ENCODE peak calls at places on chromosome 21, in eight cellular contexts. X is fibroblast of lung; B is epithelial cell of esophagus; L is aorta; G is naive thymus-derived CD4-positive, alpha-beta T cell; E is brain microvascular endothelial cell; S is IMR-90; A is pancreas. M is an unnamed sample.

GRCh38 chr21:16193758-16194606 is 464.2 kb downstream of the USP25 start:
- DNase-seq in X (peak; percentile 93), B (peak; percentile 83), L (no peak), G (peak; percentile 25), E (peak; percentile 80), S (peak; percentile 79), A (no peak), M (peak; percentile 58)

GRCh38 chr21:16302851-16303282 is 573.1 kb downstream of the USP25 start:
- DNase-seq in X (peak; percentile 95), B (no peak), L (no peak), G (no peak), E (peak; percentile 89), S (peak; percentile 12), A (no peak), M (no peak)

GRCh38 chr21:29217818-29218252 is 80.9 kb upstream of the BACH1 start:
- DNase-seq in X (peak; percentile 97), B (peak; percentile 97), L (no peak), G (no peak), E (peak; percentile 93), S (peak; percentile 99), A (no peak), M (no peak)

GRCh38 chr21:35086357-35086756 is 37.3 kb upstream of the RUNX1 start:
- DNase-seq in X (peak; percentile 65), B (peak; percentile 87), L (no peak), G (no peak), E (peak; percentile 34), S (peak; percentile 54), A (no peak), M (no peak)

GRCh38 chr21:44299458-44300261 is at the start of gene PFKL:
- DNase-seq in X (peak; percentile 36), B (peak; percentile 59), L (peak; percentile 88), G (peak; percentile 49), E (peak; percentile 22), S (peak; percentile 20), A (peak; percentile 66), M (peak; percentile 79)

GRCh38 chr21:16258834-16259611 is 529.2 kb downstream of the USP25 start:
- DNase-seq in X (no peak), B (peak; percentile 9), L (no peak), G (no peak), E (no peak), S (no peak), A (no peak), M (no peak)

GRCh38 chr21:43585924-43586411 is 73.3 kb downstream of the HSF2BP start:
- DNase-seq in X (peak; percentile 100), B (peak; percentile 99), L (no peak), G (no peak), E (peak; percentile 99), S (peak; percentile 98), A (peak; percentile 64), M (no peak)

GRCh38 chr21:28745131-28746055 is 247.3 kb downstream of the LTN1 start:
- DNase-seq in X (peak; percentile 85), B (peak; percentile 87), L (peak; percentile 84), G (peak; percentile 67), E (peak; percentile 75), S (peak; percentile 94), A (peak; percentile 68), M (peak; percentile 66)

GRCh38 chr21:16154961-16155360 is 425.2 kb downstream of the USP25 start:
- DNase-seq in X (no peak), B (no peak), L (no peak), G (no peak), E (no peak), S (no peak), A (no peak), M (no peak)

GRCh38 chr21:44006017-44006624 is 6.0 kb upstream of the TRAPPC10 start:
- DNase-seq in X (peak; percentile 98), B (peak; percentile 81), L (no peak), G (no peak), E (peak; percentile 96), S (peak; percentile 90), A (no peak), M (no peak)

GRCh38 chr21:32819702-32820101 is 48.1 kb upstream of the PAXBP1 start:
- DNase-seq in X (peak; percentile 85), B (peak; percentile 11), L (no peak), G (no peak), E (peak; percentile 63), S (peak; percentile 87), A (no peak), M (no peak)

GRCh38 chr21:43865471-43866181 is 603 bp downstream of the AGPAT3 start:
- DNase-seq in X (peak; percentile 26), B (peak; percentile 31), L (peak; percentile 88), G (peak; percentile 58), E (no peak), S (peak; percentile 15), A (peak; percentile 40), M (peak; percentile 53)

GRCh38 chr21:43703068-43703880 is 15.7 kb upstream of the PDXK start:
- DNase-seq in X (peak; percentile 74), B (peak; percentile 72), L (no peak), G (no peak), E (peak; percentile 69), S (peak; percentile 68), A (peak; percentile 52), M (peak; percentile 71)

GRCh38 chr21:31505975-31506374 is 153.5 kb upstream of the SOD1 start:
- DNase-seq in X (no peak), B (no peak), L (no peak), G (peak; percentile 12), E (no peak), S (no peak), A (no peak), M (no peak)

DNA sequence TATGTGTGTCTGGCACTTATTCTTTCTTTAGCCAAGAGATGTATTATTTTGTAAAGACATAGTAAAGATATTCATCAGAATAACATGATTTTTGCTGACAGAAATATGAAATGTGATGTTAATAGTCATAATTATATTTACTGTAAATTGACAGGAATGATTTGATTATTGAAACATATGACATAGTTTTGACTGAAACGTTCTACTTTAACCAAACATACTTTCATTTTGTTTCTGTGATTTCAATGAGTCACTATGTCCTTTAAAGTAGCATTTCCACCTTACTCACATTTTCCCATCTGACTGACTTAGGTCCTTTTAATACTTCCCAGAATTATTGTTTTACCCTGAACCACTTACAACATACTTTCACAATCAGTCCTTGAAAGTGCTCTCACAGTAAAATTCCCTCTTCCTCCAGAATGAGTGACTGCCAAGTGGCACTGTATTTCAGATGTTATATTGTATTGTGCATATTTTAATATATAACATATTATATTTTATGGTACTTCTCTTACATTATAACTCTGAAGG is 437.9 kb downstream of the NCAM2 start:
- DNase-seq in X (peak; percentile 71), B (no peak), L (no peak), G (no peak), E (no peak), S (peak; percentile 49), A (no peak), M (no peak)
- H3K4me3 ChIP-seq in X (no peak overlapping the region), B (no peak overlapping the region), L (no peak overlapping the region), G (no peak overlapping the region), E (no peak overlapping the region), S (no peak overlapping the region), A (no peak overlapping the region), M (no peak overlapping the region)

DNA sequence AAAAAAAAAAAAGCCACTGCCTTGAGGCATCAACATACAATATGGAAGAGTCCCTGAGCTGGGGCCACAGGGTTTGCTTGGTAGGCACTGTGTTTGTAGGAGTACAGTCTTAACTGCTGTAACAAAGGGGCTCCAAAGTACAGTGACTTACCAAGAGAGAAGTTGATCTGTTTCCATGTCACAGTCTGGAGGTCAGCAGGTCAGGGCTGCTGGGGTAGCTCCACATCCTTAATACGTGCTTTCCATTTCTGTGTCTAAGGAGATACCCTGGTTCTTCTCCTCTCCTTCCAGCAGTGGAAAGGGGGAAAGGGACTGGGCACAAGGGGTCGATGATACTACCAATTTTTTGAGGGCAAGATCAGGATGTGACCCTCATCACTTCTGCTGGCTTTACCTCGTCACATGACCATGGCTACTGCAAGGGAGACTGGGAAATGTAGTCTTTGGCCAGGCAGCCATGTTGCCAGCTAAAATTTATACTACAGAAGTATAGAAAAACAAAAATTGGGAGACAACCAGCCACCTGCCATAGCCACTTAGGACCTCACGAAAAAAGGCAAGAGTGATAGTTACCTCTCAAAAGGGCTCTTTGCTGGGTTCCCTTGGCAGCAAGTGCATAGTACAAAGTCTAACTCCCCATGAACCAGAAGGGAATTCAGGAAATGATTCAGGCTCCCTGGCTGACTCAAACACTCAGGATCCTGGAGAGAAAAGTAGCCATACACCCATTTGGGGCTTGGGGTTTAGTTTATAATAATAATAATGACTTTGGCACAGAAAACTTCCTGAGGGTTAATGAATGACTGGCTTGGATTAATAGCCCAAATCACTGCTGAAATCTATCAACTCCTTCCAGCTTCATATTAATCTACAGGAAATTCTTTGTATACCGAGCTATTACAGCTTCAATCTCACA is 52.7 kb upstream of the ATP5PO start:
- DNase-seq in X (peak; percentile 94), B (peak; percentile 68), L (no peak), G (no peak), E (peak; percentile 64), S (peak; percentile 64), A (no peak), M (no peak)
- H3K4me3 ChIP-seq in X (no peak overlapping the region), B (no peak overlapping the region), L (no peak overlapping the region), G (no peak overlapping the region), E (no peak overlapping the region), S (no peak overlapping the region), A (no peak overlapping the region), M (no peak overlapping the region)

GRCh38 chr21:26067836-26068401 is 102.7 kb downstream of the APP start:
- DNase-seq in X (no peak), B (no peak), L (no peak), G (peak; percentile 18), E (no peak), S (no peak), A (no peak), M (no peak)

GRCh38 chr21:26072891-26073615 is 97.5 kb downstream of the APP start:
- DNase-seq in X (peak; percentile 92), B (peak; percentile 24), L (no peak), G (no peak), E (peak; percentile 87), S (peak; percentile 87), A (no peak), M (no peak)

GRCh38 chr21:26068776-26069175 is 101.8 kb downstream of the APP start:
- DNase-seq in X (no peak), B (no peak), L (no peak), G (no peak), E (no peak), S (no peak), A (no peak), M (no peak)

GRCh38 chr21:26070121-26070520 is 100.4 kb downstream of the APP start:
- DNase-seq in X (no peak), B (no peak), L (no peak), G (no peak), E (no peak), S (no peak), A (no peak), M (no peak)

GRCh38 chr21:26070822-26071425 is 99.6 kb downstream of the APP start:
- DNase-seq in X (peak; percentile 55), B (peak; percentile 29), L (no peak), G (peak; percentile 51), E (peak; percentile 48), S (peak; percentile 45), A (no peak), M (no peak)
- H3K4me3 ChIP-seq in X (peak overlapping the region; percentile 33), B (no peak overlapping the region), L (no peak overlapping the region), G (peak overlapping the region; percentile 24), E (no peak overlapping the region), S (peak overlapping the region; percentile 8), A (no peak overlapping the region), M (peak overlapping the region; percentile 8)

DNA sequence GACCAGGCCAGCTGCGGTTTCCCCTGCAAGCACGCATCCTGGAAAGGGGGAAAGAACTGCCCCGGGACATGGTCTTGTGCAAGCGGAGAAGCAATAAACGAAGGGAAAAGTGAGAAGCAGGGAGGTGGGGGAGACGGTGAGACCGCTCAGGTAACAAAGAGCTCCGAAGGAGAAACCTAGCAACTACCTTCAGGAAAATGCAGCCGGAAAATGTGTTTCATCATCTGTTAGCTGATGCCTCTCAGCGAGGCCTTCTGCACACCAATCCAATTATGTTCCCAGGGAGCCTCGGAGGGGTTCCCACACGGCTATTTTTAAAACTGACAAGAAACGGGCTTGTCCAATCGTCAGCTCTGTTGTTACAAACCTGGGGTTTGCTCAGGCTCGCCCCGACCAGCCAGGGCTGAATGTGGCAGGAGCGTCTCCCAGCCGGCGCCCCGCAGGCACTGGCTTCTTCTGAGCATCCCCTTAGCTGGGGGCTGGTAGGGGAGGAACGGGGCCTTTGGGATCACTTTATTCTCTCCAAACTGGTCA is 3.4 kb downstream of the RIPK4 start:
- DNase-seq in X (no peak), B (peak; percentile 93), L (peak; percentile 51), G (no peak), E (no peak), S (no peak), A (no peak), M (peak; percentile 5)
- H3K4me3 ChIP-seq in X (no peak overlapping the region), B (peak overlapping the region; percentile 89), L (no peak overlapping the region), G (no peak overlapping the region), E (no peak overlapping the region), S (no peak overlapping the region), A (peak overlapping the region; percentile 74), M (no peak overlapping the region)

M was measured in left ventricle myocardium inferior.